ENCODE peak calls at places on chromosomes 5 and 9, in six cellular contexts. P, D, Y, U, A and Z are unnamed samples.

GRCh38 chr5:157748740-157749461 is 5.4 kb downstream of the LSM11 start:
- DNase-seq in D (peak; percentile 67), Y (no peak), U (peak; percentile 84), A (no peak), P (no peak), Z (peak; percentile 64)

GRCh38 chr9:112157087-112157486 is 18.0 kb downstream of the SUSD1 start:
- DNase-seq in D (no peak), P (no peak), Y (no peak), U (no peak), A (no peak), Z (no peak)

GRCh38 chr5:111635946-111636315 is 121.1 kb downstream of the NREP start:
- DNase-seq in U (peak; percentile 80), A (no peak), D (no peak), P (no peak), Y (no peak), Z (no peak)

GRCh38 chr5:6712136-6712581 is 1.1 kb upstream of the TENT4A start:
- DNase-seq in A (peak; percentile 86), U (peak; percentile 51), D (peak; percentile 59), P (peak; percentile 79), Y (peak; percentile 50), Z (no peak)

GRCh38 chr5:99054972-99055371 is 126.2 kb upstream of the CHD1 start:
- DNase-seq in D (no peak), Y (no peak), U (no peak), A (no peak), P (no peak), Z (no peak)

GRCh38 chr5:164009628-164010027 is 504.2 kb downstream of the MAT2B start:
- DNase-seq in Y (no peak), D (no peak), U (no peak), P (no peak), A (no peak), Z (no peak)

GRCh38 chr5:179867079-179867465 is 8.5 kb upstream of the MRNIP start:
- DNase-seq in D (no peak), P (no peak), Y (no peak), U (no peak), A (no peak), Z (no peak)

GRCh38 chr9:98185611-98186171 is 6.7 kb downstream of the CORO2A start:
- DNase-seq in A (no peak), P (no peak), U (no peak), Y (no peak), D (no peak), Z (no peak)

GRCh38 chr5:135997936-135998335 is 30.9 kb upstream of the TGFBI start:
- DNase-seq in U (no peak), D (no peak), P (no peak), A (no peak), Y (no peak), Z (no peak)

GRCh38 chr5:149464796-149465489 is 85.9 kb upstream of the IL17B start:
- DNase-seq in A (no peak), P (no peak), U (peak; percentile 70), D (peak; percentile 68), Y (no peak), Z (no peak)

GRCh38 chr9:105842023-105842644 is 147.8 kb downstream of the TMEM38B start:
- DNase-seq in U (peak; percentile 62), A (no peak), P (no peak), D (no peak), Y (no peak), Z (peak; percentile 74)

GRCh38 chr5:153905214-153905613 is 133.5 kb downstream of the FAM114A2 start:
- DNase-seq in A (no peak), U (peak; percentile 8), P (no peak), Y (no peak), D (no peak), Z (no peak)

GRCh38 chr5:73911761-73912393 is 285.9 kb downstream of the ARHGEF28 start:
- DNase-seq in D (no peak), P (no peak), U (peak; percentile 44), Y (no peak), A (no peak), Z (no peak)

GRCh38 chr5:178210073-178210526 is 5.8 kb downstream of the HNRNPAB start:
- DNase-seq in U (no peak), P (no peak), D (no peak), Y (no peak), A (peak; percentile 72), Z (no peak)

GRCh38 chr5:137286025-137286610 is 213.0 kb downstream of the SPOCK1 start:
- DNase-seq in D (no peak), A (no peak), U (no peak), P (no peak), Y (no peak), Z (no peak)

GRCh38 chr5:6553986-6554385 is 78.9 kb downstream of the NSUN2 start:
- DNase-seq in Y (no peak), A (peak; percentile 36), U (no peak), D (no peak), P (no peak), Z (no peak)

GRCh38 chr9:75378036-75378435 is 289.7 kb downstream of the OSTF1 start:
- DNase-seq in A (peak; percentile 92), Y (no peak), U (no peak), D (peak; percentile 53), P (peak; percentile 69), Z (no peak)

GRCh38 chr9:94860678-94861588 is 134.4 kb downstream of the AOPEP start:
- DNase-seq in U (peak; percentile 78), D (no peak), A (no peak), P (no peak), Y (peak; percentile 34), Z (no peak)

GRCh38 chr5:139473105-139473504 is 2.3 kb downstream of the SMIM33 start:
- DNase-seq in A (no peak), Y (no peak), U (no peak), P (no peak), D (no peak), Z (no peak)

GRCh38 chr5:59795141-59795540 is 98.4 kb downstream of the PDE4D start:
- DNase-seq in P (no peak), D (no peak), A (no peak), Y (no peak), U (no peak), Z (no peak)

GRCh38 chr9:109050444-109050843 is 37.1 kb upstream of the CTNNAL1 start:
- DNase-seq in D (no peak), U (no peak), Y (no peak), P (no peak), A (no peak), Z (no peak)
- H3K27ac ChIP-seq in D (no peak overlapping the region), U (no peak overlapping the region), Y (no peak overlapping the region), P (no peak overlapping the region), A (no peak overlapping the region), Z (no peak overlapping the region)

DNA sequence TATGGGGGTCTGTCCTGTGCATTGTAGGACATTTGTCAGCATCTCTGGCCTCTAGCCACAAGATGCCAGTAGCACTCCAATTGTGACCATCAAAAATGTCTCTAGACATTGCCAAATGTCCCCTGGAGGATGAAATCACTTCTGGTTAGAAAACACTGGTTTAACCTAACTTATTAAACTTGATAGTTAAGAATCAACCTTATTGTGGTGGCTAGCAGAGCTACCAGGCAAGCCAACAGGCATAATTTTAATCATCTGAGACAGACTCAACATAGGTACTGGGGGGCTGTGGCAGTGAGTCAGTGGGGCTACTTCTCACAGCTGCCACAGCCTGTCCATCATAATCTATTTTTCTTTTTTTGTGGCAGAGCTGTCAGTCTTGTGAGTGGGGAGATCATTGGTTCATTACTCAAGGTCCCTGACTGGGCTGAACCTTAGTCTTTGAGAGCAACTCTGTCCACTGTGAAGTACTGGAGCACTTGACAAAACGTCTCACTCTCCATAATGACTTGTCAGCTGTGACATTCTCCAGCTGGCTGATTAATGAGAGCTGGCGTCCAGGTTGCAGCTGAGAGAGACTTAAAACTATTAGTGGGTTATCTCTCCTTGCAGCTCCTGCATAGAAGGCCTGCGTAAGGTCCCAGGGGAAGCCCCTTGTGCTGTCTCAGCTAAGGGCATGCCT is 107.9 kb downstream of the DCP2 start:
- DNase-seq in D (no peak), U (no peak), P (no peak), A (no peak), Y (no peak), Z (no peak)
- TF ChIP-seq CTCF in D (no peak), U (no peak), P (no peak), A (peak; percentile 6), Y (no peak), Z (no peak)

DNA sequence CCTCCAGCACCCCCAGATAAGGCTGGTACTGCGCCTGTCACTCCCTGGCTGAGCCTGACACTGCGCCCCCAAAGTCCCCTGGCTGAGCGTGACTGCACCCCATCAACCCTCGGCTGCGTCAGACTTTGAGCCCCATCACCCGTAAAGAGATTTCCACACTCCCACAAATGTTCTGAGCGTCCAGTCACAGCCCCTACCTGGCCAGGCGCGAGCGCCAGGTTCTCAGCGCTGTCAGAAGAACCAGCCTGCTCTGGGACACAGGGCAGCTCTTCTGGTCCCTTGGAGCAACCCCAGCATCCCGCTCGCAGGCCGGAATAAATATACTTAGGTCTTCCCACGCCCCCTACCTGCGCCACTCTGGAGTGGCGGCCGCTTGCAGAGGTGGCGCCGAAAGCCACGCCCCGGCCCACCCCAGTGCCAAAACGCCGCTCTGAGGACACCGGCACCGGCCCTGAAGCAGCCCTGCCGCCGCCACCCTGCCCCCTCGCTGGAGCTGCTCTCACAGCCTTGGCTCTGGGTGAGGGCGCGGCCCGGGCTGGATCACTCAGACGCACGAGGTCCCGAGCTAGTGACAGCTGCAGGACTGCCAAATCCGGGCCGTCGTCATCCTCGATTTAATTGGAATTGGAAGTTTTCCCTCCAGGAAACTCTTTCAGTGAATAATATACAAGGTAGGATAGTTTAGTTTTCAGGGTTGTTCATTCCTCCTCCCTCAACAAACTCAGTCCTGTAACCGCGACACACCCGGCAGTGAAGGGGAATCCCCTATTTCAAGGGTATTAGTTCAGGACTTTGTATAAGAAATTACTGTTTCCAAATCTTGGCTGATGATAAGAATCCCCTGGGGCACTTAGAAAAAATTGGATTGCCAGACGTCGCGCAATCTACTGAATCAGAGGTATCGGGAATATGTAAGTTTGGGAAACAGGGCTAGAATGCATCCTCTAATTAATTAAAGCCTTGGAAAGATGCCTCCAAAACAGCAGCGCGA is 1.2 kb upstream of the CEMIP2 start:
- DNase-seq in U (peak; percentile 43), P (peak; percentile 95), D (peak; percentile 63), A (peak; percentile 95), Y (peak; percentile 89), Z (no peak)
- H3K27ac ChIP-seq in U (no peak overlapping the region), P (peak overlapping the region; percentile 94), D (peak overlapping the region; percentile 97), A (peak overlapping the region; percentile 66), Y (peak overlapping the region; percentile 98), Z (peak overlapping the region; percentile 88)

DNA sequence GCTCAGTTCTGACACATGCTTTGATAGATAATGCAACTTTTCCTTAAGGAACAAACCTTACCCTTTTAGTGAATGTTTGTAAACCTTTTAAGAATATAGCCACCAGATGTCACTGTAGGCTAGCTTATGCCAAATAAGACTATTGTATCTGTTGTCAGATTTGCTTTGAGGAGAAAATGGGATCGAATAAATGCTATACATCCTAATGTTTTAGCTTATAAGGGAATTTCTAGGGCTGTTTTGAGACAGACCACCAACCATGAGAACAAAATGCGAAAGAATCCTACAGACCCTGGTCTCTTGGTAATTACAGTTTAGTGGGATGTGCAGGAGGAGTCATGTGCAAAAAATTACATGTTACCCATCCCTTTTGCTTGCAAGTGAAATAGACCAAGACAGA is 127.6 kb upstream of the NMUR2 start:
- DNase-seq in D (no peak), P (no peak), Y (no peak), A (no peak), U (peak; percentile 76), Z (peak; percentile 67)
- TF ChIP-seq CTCF in D (peak; percentile 36), P (peak; percentile 54), Y (peak; percentile 40), A (peak; percentile 63), U (peak; percentile 26), Z (peak; percentile 50)

GRCh38 chr5:100535060-100536005 is at the start of gene FAM174A:
- DNase-seq in U (peak; percentile 98), D (peak; percentile 95), Y (peak; percentile 98), P (peak; percentile 97), A (peak; percentile 98), Z (peak; percentile 93)
- H3K27ac ChIP-seq in U (peak within 1 kb of the TSS; percentile 92), D (peak within 1 kb of the TSS; percentile 77), Y (peak within 1 kb of the TSS; percentile 93), P (peak within 1 kb of the TSS; percentile 91), A (peak within 1 kb of the TSS; percentile 81), Z (peak within 1 kb of the TSS; percentile 84)